ENCODE peak calls at places on chromosomes 3 and 15, in four cellular contexts. F is neural progenitor cell, L is cardiac muscle cell, H is breast epithelium. A is an unnamed sample.

GRCh38 chr3:105827959-105828358 is 40.9 kb downstream of the CBLB start:
- DNase-seq in H (no peak), L (peak; percentile 89), F (no peak), A (no peak)

GRCh38 chr15:59866642-59867041 is 137.5 kb upstream of the FOXB1 start:
- DNase-seq in L (no peak), F (no peak), H (no peak), A (no peak)

GRCh38 chr15:39642011-39642640 is 61.2 kb downstream of the THBS1 start:
- DNase-seq in H (no peak), L (peak; percentile 47), F (peak; percentile 58), A (no peak)

GRCh38 chr15:29045717-29046116 is 159.9 kb downstream of the APBA2 start:
- DNase-seq in H (no peak), F (no peak), L (peak; percentile 20), A (no peak)

GRCh38 chr3:122392868-122393844 is 9.2 kb downstream of the FAM162A start:
- DNase-seq in H (no peak), L (peak; percentile 72), F (peak; percentile 57), A (no peak)

GRCh38 chr15:22912256-22912655 is 67.9 kb downstream of the CYFIP1 start:
- DNase-seq in L (no peak), H (no peak), F (no peak), A (no peak)

GRCh38 chr3:129277829-129278271 is 820 bp upstream of the HMCES start:
- DNase-seq in L (peak; percentile 34), H (no peak), F (peak; percentile 47), A (no peak)

GRCh38 chr3:189813652-189814245 is 182.6 kb downstream of the TP63 start:
- DNase-seq in L (no peak), H (no peak), F (peak; percentile 17), A (no peak)

GRCh38 chr15:67100808-67101581 is 35.6 kb downstream of the SMAD3 start:
- DNase-seq in L (no peak), H (no peak), F (no peak), A (no peak)

GRCh38 chr3:61894988-61895935 is 333.9 kb downstream of the PTPRG start:
- DNase-seq in L (peak; percentile 84), H (no peak), F (no peak), A (peak; percentile 33)

GRCh38 chr3:40254898-40255297 is 54.6 kb upstream of the EIF1B start:
- DNase-seq in H (no peak), L (no peak), F (no peak), A (no peak)

GRCh38 chr15:91553455-91553854 is 300.1 kb upstream of the SLCO3A1 start:
- DNase-seq in H (no peak), L (no peak), F (peak; percentile 14), A (no peak)

GRCh38 chr3:38163117-38163870 is 2.0 kb upstream of the OXSR1 start:
- DNase-seq in F (peak; percentile 32), L (no peak), H (no peak), A (no peak)

GRCh38 chr3:100334340-100335136 is at the start of gene NIT2:
- DNase-seq in F (peak; percentile 98), L (peak; percentile 89), H (peak; percentile 78), A (peak; percentile 90)

GRCh38 chr3:37138816-37139215 is 35.6 kb downstream of the LRRFIP2 start:
- DNase-seq in F (no peak), H (no peak), L (no peak), A (no peak)

GRCh38 chr15:77915261-77915960 is 162.1 kb downstream of the TBC1D2B start:
- DNase-seq in F (no peak), L (no peak), H (no peak), A (no peak)

GRCh38 chr15:88243895-88244787 is 12.4 kb downstream of the NTRK3 start:
- DNase-seq in F (peak; percentile 56), L (peak; percentile 64), H (no peak), A (no peak)

GRCh38 chr15:97504031-97504430 is 456.5 kb upstream of the ARRDC4 start:
- DNase-seq in L (peak; percentile 88), H (no peak), F (no peak), A (no peak)

GRCh38 chr3:65484964-65485363 is 553.8 kb downstream of the MAGI1 start:
- DNase-seq in L (no peak), F (no peak), H (no peak), A (no peak)

GRCh38 chr15:34608517-34608916 is 25.1 kb upstream of the GOLGA8B start:
- DNase-seq in H (no peak), F (no peak), L (no peak), A (no peak)

GRCh38 chr15:52408823-52409222 is 113.2 kb upstream of the MYO5C start:
- DNase-seq in H (no peak), F (no peak), L (no peak), A (no peak)

GRCh38 chr3:171430530-171430929 is 29.7 kb downstream of the TNIK start:
- DNase-seq in F (no peak), L (no peak), H (no peak), A (no peak)

GRCh38 chr3:101913173-101913572 is 63.9 kb downstream of the NFKBIZ start:
- DNase-seq in L (no peak), H (no peak), F (no peak), A (no peak)

GRCh38 chr3:131242201-131242600 is 139.4 kb upstream of the NUDT16 start:
- DNase-seq in H (no peak), F (no peak), L (no peak), A (no peak)

GRCh38 chr15:80003171-80003570 is 32.2 kb upstream of the BCL2A1 start:
- DNase-seq in F (no peak), L (no peak), H (no peak), A (no peak)

GRCh38 chr3:7953449-7954015 is 548.1 kb upstream of the LMCD1 start:
- DNase-seq in L (no peak), H (no peak), F (no peak), A (no peak)

GRCh38 chr15:44490628-44491027 is 46.3 kb upstream of the EIF3J start:
- DNase-seq in L (no peak), H (no peak), F (no peak), A (no peak)

GRCh38 chr3:122793568-122794416 is at the start of gene HSPBAP1:
- DNase-seq in F (peak; percentile 94), L (peak; percentile 94), H (peak; percentile 90), A (peak; percentile 95)

GRCh38 chr15:68439506-68439905 is 7.5 kb upstream of the ITGA11 start:
- DNase-seq in L (no peak), H (no peak), F (no peak), A (no peak)

GRCh38 chr15:39114690-39115378 is 466.0 kb upstream of the THBS1 start:
- DNase-seq in L (no peak), F (no peak), H (no peak), A (no peak)

GRCh38 chr3:171200052-171201029 is 173.8 kb upstream of the SLC2A2 start:
- DNase-seq in H (no peak), L (no peak), F (no peak), A (no peak)

GRCh38 chr15:74036271-74037170 is 42.0 kb downstream of the PML start:
- DNase-seq in L (peak; percentile 83), F (peak; percentile 82), H (no peak), A (peak; percentile 61)

DNA sequence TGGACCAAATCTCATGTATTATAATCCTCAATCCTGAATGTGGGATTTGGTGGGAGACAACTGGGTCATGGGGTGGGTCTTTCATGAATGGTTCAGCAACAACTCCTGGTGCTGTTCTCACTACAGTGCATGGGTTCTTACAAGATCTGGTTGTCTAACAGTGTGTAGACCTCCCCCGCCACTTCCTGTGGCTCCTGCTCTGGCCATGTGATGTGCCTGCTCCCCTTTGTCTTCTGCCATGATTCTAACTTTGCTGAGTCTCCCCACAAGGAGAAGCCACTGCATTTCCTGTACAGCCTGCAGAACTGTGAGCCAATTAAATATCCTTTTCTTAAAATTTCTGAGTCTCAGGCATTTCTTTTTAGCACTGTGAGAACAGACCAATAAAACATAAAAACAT is 557.5 kb downstream of the GOLGA6L6 start:
- DNase-seq in L (no peak), H (no peak), F (no peak), A (no peak)
- H3K9me3 ChIP-seq in L (peaks cover 3% of the 10 kb centered on the region), H (no peaks in the 10 kb centered on the region), F (peaks cover 25% of the 10 kb centered on the region), A (peaks cover 1% of the 10 kb centered on the region)

GRCh38 chr3:12371525-12372140 is 82.8 kb downstream of the PPARG start:
- DNase-seq in H (no peak), F (no peak), L (peak; percentile 55), A (peak; percentile 40)

GRCh38 chr3:12369598-12369997 is 80.7 kb downstream of the PPARG start:
- DNase-seq in L (no peak), H (no peak), F (no peak), A (no peak)

GRCh38 chr3:12369029-12369428 is 80.2 kb downstream of the PPARG start:
- DNase-seq in H (no peak), F (no peak), L (no peak), A (no peak)

GRCh38 chr3:12372762-12373280 is 84.0 kb downstream of the PPARG start:
- DNase-seq in L (peak; percentile 66), H (no peak), F (no peak), A (no peak)

DNA sequence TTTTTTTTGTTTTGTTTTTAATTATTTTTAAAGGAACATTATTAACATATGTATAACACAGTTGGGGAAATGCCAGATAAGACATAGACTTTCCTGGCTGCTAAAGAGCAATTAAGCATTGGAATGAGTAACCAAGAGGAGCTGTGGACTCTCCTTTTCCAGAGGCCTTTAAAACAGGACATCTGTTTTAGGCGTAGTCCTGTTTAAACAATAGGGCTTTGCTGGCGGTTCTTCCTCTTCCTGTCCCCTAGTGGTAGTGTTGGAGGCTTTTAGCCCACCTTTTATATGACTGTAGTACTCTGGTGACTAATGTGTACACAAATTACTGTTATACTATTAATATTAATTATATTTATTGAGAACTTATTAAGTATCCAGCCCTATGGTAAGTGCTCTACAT is 81.9 kb downstream of the PPARG start:
- DNase-seq in H (no peak), L (peak; percentile 54), F (peak; percentile 24), A (no peak)
- TF ChIP-seq CTCF in H (no peak), L (peak; percentile 25), F (peak; percentile 17), A (peak; percentile 56)

GRCh38 chr3:48419149-48419548 is 10.7 kb downstream of the PLXNB1 start:
- DNase-seq in H (no peak), F (no peak), L (no peak), A (no peak)
- H3K4me3 ChIP-seq in H (no peak overlapping the region), F (no peak overlapping the region), L (no peak overlapping the region), A (no peak overlapping the region)

GRCh38 chr15:100256096-100256984 is 85.4 kb downstream of the ADAMTS17 start:
- DNase-seq in F (no peak), H (peak; percentile 41), L (no peak), A (no peak)
- H3K9me3 ChIP-seq in F (no peaks in the 10 kb centered on the region), H (no peaks in the 10 kb centered on the region), L (no peaks in the 10 kb centered on the region), A (no peaks in the 10 kb centered on the region)

DNA sequence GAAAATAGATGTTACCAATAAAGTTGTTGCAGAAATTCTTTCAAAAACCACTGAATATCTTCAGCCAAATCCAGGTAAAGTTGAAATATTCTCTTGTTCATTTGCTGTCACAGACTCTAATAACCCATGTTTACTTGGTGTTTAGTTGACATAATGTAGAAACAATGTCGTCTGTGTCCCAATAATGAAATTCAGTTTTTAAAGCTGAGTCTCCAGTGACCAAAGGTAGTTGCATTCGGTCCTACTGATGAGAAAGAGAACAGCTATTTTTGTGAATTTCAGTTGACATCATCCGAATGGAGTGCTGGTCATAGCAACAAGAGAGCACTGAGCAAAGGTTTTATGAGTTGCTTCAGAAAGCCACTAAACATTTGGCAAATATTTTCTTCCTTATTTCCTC is 88.8 kb upstream of the ADAMTSL3 start:
- DNase-seq in L (no peak), H (no peak), F (no peak), A (no peak)
- TF ChIP-seq CTCF in L (no peak), H (no peak), F (no peak), A (no peak)

GRCh38 chr15:75695206-75695605 is 17.4 kb downstream of the CSPG4 start:
- DNase-seq in L (no peak), F (no peak), H (no peak), A (no peak)
- H3K4me3 ChIP-seq in L (no peak overlapping the region), F (no peak overlapping the region), H (no peak overlapping the region), A (no peak overlapping the region)

A was measured in left ventricle myocardium inferior.